ENCODE peak calls at places on chromosomes 6 and 20, in five cellular contexts. I, R, W, K and H are unnamed samples.

GRCh38 chr6:52362443-52363221 is 681 bp downstream of the PAQR8 start:
- DNase-seq in I (no peak), R (peak), W (peak), K (no peak), H (peak)

GRCh38 chr6:15953152-15953880 is 175.6 kb upstream of the MYLIP start:
- DNase-seq in I (no peak), R (no peak), W (no peak), K (peak), H (peak)

GRCh38 chr6:154606457-154606856 is 96.0 kb upstream of the CNKSR3 start:
- DNase-seq in I (peak), R (no peak), W (no peak), K (no peak), H (no peak)

GRCh38 chr6:169961772-169962561 is 210.5 kb downstream of the ERMARD start:
- DNase-seq in I (no peak), R (no peak), W (no peak), K (no peak), H (peak)

GRCh38 chr6:96604420-96604819 is 41.5 kb downstream of the FHL5 start:
- DNase-seq in I (no peak), R (no peak), W (no peak), K (no peak), H (no peak)

GRCh38 chr20:6975326-6975725 is 207.8 kb downstream of the BMP2 start:
- DNase-seq in I (no peak), R (no peak), W (no peak), K (no peak), H (no peak)

GRCh38 chr6:157517601-157518359 is 136.8 kb downstream of the ZDHHC14 start:
- DNase-seq in I (no peak), R (no peak), W (no peak), K (no peak), H (no peak)

GRCh38 chr20:57350086-57350710 is 857 bp upstream of the RAE1 start:
- DNase-seq in I (no peak), R (no peak), W (no peak), K (no peak), H (no peak)

GRCh38 chr20:49570828-49571552 is 3.1 kb upstream of the PTGIS start:
- DNase-seq in I (no peak), R (no peak), W (no peak), K (no peak), H (no peak)

GRCh38 chr6:169426611-169427010 is 173.0 kb upstream of the THBS2 start:
- DNase-seq in I (no peak), R (no peak), W (no peak), K (no peak), H (peak)

GRCh38 chr6:85574932-85575598 is 18.6 kb downstream of the SNX14 start:
- DNase-seq in I (no peak), R (no peak), W (peak), K (no peak), H (no peak)

GRCh38 chr6:145886228-145886956 is 71.8 kb upstream of the FBXO30 start:
- DNase-seq in I (no peak), R (no peak), W (no peak), K (no peak), H (no peak)

GRCh38 chr20:7449269-7449668 is 491.0 kb downstream of the HAO1 start:
- DNase-seq in I (no peak), R (no peak), W (no peak), K (no peak), H (no peak)

GRCh38 chr6:73696990-73697651 is 1.1 kb downstream of the CD109 start:
- DNase-seq in I (no peak), R (no peak), W (no peak), K (no peak), H (peak)

GRCh38 chr6:73695619-73696421 is at the start of gene CD109:
- DNase-seq in I (no peak), R (peak), W (no peak), K (no peak), H (peak)

GRCh38 chr6:73691512-73691911 is 4.5 kb upstream of the CD109 start:
- DNase-seq in I (no peak), R (no peak), W (no peak), K (no peak), H (no peak)

GRCh38 chr6:73699656-73700055 is 3.7 kb downstream of the CD109 start:
- DNase-seq in I (no peak), R (no peak), W (no peak), K (no peak), H (no peak)

GRCh38 chr6:73694711-73695411 is 1.1 kb upstream of the CD109 start:
- DNase-seq in I (no peak), R (no peak), W (no peak), K (no peak), H (no peak)
- H3K4me3 ChIP-seq in I (no peak), R (peak), W (no peak), K (peak), H (no peak)

DNA sequence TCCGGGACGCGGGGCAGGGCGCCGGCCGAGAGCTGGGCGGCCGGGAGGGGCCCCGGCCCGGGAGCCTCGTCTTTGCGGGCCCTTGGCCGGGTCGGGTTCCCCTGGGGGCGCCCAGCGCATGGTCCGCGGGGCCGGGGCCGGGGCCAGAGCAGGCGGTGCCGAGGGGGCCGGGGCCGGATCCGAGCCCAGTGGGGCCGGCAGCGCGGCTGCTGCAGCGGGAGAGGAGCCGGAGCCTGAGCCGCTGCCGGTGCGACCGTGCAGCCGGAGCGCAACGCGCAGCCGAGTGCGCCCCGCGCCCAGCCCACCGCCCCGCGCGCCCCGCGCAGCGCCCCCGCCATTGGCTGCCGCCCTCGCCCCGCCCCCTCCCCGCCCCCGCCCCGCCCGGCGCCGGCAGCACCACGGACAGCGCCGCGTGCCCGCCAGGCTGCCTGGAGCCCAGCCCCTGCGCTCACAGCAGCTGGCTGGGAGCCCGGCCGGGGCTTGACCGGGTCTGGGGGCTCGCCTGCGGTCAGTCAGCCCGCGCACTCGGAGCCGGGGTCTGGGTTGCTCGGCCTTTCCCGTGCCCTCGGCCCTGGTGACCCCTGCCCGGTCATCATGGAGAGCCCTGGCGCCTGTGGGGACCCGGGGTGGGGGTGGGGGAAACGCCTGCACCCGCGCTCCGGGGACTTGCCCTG is at the start of gene HRH3:
- DNase-seq in I (peak), R (peak), W (peak), K (peak), H (peak)
- H3K4me3 ChIP-seq in I (no peak), R (peak), W (peak), K (no peak), H (peak)

DNA sequence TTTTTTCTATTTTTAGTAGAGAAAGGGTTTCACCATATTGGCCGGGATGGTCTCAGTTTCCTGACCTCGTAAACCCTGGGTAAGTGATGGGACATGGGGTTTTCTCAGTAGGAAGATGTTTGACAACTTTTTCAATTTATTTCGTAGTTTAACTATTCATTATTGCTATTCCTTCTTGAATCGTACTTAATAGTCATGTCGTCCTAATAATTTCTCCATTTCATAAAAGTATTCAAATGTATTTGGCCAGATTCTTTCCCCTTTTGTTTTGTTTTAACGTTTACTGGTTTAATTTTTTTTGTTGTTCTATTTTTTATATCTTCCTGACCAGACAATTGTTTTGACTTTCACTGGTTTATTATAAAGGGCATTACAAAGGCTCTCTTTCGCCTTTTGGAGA is 16.3 kb downstream of the GPX5 start:
- DNase-seq in I (no peak), R (no peak), W (no peak), K (no peak), H (no peak)
- H3K4me3 ChIP-seq in I (peak), R (no peak), W (no peak), K (peak), H (peak)

GRCh38 chr6:131950767-131951575 is at the start of gene CCN2:
- DNase-seq in I (no peak), R (peak), W (peak), K (peak), H (peak)

GRCh38 chr6:131948221-131948661 is 2.9 kb downstream of the CCN2 start:
- DNase-seq in I (no peak), R (no peak), W (no peak), K (no peak), H (no peak)

GRCh38 chr6:131948692-131949614 is 2.2 kb downstream of the CCN2 start:
- DNase-seq in I (no peak), R (peak), W (no peak), K (no peak), H (no peak)

GRCh38 chr6:131949909-131950766 is 1.0 kb downstream of the CCN2 start:
- DNase-seq in I (no peak), R (peak), W (peak), K (peak), H (peak)

DNA sequence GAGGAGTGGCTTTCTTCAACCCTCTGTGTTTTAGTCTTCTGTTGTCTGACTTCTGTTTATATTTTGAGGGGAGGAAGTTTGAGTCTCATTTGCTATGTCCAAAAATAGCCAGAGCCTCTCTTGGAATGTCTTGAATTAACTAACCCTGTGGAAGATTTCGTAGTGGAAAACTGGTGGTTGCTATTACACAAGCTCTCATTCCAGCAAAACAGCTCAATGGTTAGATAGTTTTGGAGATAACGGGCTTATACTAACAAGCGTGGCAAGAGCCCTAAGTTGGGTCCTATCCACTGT is 1.6 kb downstream of the CCN2 start:
- DNase-seq in I (no peak), R (no peak), W (no peak), K (no peak), H (no peak)
- H3K4me3 ChIP-seq in I (no peak), R (peak), W (no peak), K (no peak), H (peak)

GRCh38 chr20:10667077-10667401 is 6.8 kb downstream of the JAG1 start:
- DNase-seq in I (no peak), R (peak), W (no peak), K (no peak), H (no peak)
- H3K4me3 ChIP-seq in I (no peak), R (peak), W (no peak), K (no peak), H (no peak)

GRCh38 chr6:163321717-163322116 is 92.8 kb upstream of the QKI start:
- DNase-seq in I (no peak), R (no peak), W (no peak), K (no peak), H (no peak)

GRCh38 chr6:163324928-163325784 is 89.4 kb upstream of the QKI start:
- DNase-seq in I (peak), R (no peak), W (no peak), K (no peak), H (no peak)

GRCh38 chr6:163323274-163323673 is 91.2 kb upstream of the QKI start:
- DNase-seq in I (no peak), R (no peak), W (no peak), K (no peak), H (no peak)

GRCh38 chr6:163323719-163324118 is 90.8 kb upstream of the QKI start:
- DNase-seq in I (no peak), R (no peak), W (no peak), K (no peak), H (no peak)

DNA sequence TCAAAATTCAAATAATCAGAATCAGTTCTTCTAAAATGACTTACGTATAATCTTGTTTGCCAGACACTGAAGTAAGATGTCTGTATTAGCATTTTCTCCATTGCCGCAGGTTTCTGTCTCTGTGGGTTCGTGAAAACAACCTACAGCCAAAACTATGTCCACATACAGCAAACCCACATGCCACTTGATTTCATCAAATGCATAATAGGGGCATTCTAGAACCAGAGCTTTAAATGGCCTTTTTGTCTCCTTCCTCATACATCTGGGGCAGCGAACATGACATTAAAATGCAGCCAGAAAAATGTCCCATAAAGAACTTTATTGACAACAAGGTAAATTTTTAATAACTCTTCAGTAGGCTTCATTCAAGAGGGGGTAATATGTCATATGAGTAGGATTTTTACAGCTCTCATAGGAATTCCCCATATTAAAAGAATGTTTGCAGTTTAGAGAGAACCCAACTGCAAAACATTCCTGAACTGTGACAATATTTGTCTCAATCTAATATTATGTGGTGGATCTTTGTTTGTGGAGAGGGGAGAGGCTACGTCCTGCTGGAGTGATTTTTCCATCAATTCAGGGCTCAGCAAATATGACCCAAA is 90.1 kb upstream of the QKI start:
- DNase-seq in I (no peak), R (no peak), W (no peak), K (no peak), H (no peak)
- H3K4me3 ChIP-seq in I (no peak), R (no peak), W (no peak), K (no peak), H (no peak)

GRCh38 chr6:30481213-30481964 is 7.9 kb upstream of the HLA-E start:
- DNase-seq in I (no peak), R (no peak), W (no peak), K (no peak), H (peak)
- H3K4me3 ChIP-seq in I (no peak), R (no peak), W (no peak), K (no peak), H (peak)

DNA sequence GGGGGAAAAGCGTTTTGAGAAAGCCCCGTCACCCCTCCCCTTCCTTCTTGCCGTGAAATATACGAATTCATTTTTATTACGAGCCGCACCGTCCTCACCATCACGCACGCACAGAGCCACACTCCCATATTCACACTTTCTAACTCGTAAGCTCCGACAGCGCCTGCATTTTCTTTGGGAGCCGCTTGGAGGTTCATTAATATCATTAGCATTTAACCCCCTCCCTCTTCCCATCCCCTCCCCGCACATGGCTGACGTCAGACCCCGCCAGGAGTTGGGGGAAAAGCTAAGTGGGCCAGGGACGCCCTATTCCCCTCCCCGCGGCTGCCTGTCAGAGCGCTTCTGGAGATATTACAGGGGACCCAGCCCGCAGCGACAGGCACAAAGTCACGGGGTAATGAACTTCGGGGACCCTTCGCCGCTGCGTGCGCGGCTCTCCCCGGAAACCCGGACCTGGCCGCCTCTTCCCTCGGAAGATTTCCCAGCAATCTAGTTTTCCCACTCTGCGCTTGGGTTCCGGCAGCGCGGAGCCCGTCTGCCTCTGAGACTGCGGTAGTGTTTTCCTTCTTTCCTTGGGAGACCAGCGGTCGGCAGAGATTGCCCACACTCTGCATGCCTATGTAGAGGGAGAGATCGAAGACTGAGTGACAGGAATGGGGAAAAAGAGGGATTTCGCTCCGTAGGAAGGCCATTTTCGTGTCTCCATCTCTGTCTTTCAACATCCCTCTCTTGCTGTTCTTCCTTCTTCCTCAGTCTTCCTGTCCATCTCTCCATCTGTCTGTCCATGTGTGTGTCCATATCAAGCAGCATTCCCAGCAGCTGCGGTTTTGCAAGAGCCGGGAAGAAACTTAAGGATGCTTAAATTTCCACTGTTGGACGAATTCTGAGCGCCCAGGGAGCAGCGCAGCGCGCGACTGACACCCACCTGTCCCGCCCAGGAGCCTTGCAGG is at the start of gene NR2E1:
- DNase-seq in I (no peak), R (no peak), W (no peak), K (no peak), H (peak)
- H3K4me3 ChIP-seq in I (no peak), R (peak), W (peak), K (no peak), H (peak)

GRCh38 chr6:142927904-142928303 is 17.1 kb downstream of the HIVEP2 start:
- DNase-seq in I (no peak), R (no peak), W (peak), K (no peak), H (no peak)
- H3K4me3 ChIP-seq in I (no peak), R (peak), W (no peak), K (no peak), H (no peak)